ENCODE peak calls at places on chromosomes 12 and 14, in four cellular contexts. One of them, this sample, is unnamed.

GRCh38 chr14:52272375-52272774 is 4.9 kb downstream of the PTGDR start:
- DNase-seq in CD4-positive, alpha-beta T cell: no peak
- DNase-seq in PC-9: no peak
- DNase-seq in ascending aorta: no peak
- DNase-seq in this sample: no peak

GRCh38 chr12:121299662-121300061 is 3.2 kb upstream of the CAMKK2 start:
- DNase-seq in PC-9: no peak
- DNase-seq in ascending aorta: no peak
- DNase-seq in CD4-positive, alpha-beta T cell: no peak
- DNase-seq in this sample: no peak

GRCh38 chr14:89650077-89650978 is 233.3 kb upstream of the FOXN3 start:
- DNase-seq in ascending aorta: no peak
- DNase-seq in PC-9: no peak
- DNase-seq in CD4-positive, alpha-beta T cell: no peak
- DNase-seq in this sample: no peak

GRCh38 chr12:117100851-117101673 is 1.8 kb upstream of the TESC start:
- DNase-seq in ascending aorta: no peak
- DNase-seq in CD4-positive, alpha-beta T cell: no peak
- DNase-seq in PC-9: no peak
- DNase-seq in this sample: no peak

GRCh38 chr12:2273288-2273687 is 220.5 kb downstream of the CACNA1C start:
- DNase-seq in ascending aorta: no peak
- DNase-seq in CD4-positive, alpha-beta T cell: no peak
- DNase-seq in PC-9: no peak
- DNase-seq in this sample: no peak

GRCh38 chr12:129036135-129036534 is 182.9 kb downstream of the GLT1D1 start:
- DNase-seq in CD4-positive, alpha-beta T cell: no peak
- DNase-seq in PC-9: no peak
- DNase-seq in ascending aorta: no peak
- DNase-seq in this sample: no peak

GRCh38 chr12:42473561-42473960 is 116.0 kb downstream of the PRICKLE1 start:
- DNase-seq in ascending aorta: no peak
- DNase-seq in CD4-positive, alpha-beta T cell: no peak
- DNase-seq in PC-9: no peak
- DNase-seq in this sample: no peak

GRCh38 chr14:30706704-30707103 is 84.6 kb downstream of the SCFD1 start:
- DNase-seq in PC-9: no peak
- DNase-seq in ascending aorta: no peak
- DNase-seq in CD4-positive, alpha-beta T cell: no peak
- DNase-seq in this sample: no peak

GRCh38 chr12:97556201-97556824 is 93.7 kb downstream of the RMST start:
- DNase-seq in PC-9: peak; percentile 73
- DNase-seq in CD4-positive, alpha-beta T cell: no peak
- DNase-seq in ascending aorta: no peak
- DNase-seq in this sample: no peak

GRCh38 chr12:97557116-97557515 is 94.5 kb downstream of the RMST start:
- DNase-seq in ascending aorta: no peak
- DNase-seq in CD4-positive, alpha-beta T cell: no peak
- DNase-seq in PC-9: no peak
- DNase-seq in this sample: no peak

GRCh38 chr12:97555547-97556200 is 93.1 kb downstream of the RMST start:
- DNase-seq in CD4-positive, alpha-beta T cell: no peak
- DNase-seq in ascending aorta: no peak
- DNase-seq in PC-9: no peak
- DNase-seq in this sample: no peak

GRCh38 chr12:97552410-97553050 is 89.9 kb downstream of the RMST start:
- DNase-seq in CD4-positive, alpha-beta T cell: no peak
- DNase-seq in PC-9: no peak
- DNase-seq in ascending aorta: no peak
- DNase-seq in this sample: no peak
- H3K27ac ChIP-seq in CD4-positive, alpha-beta T cell: no peak overlapping the region
- H3K27ac ChIP-seq in PC-9: no peak overlapping the region
- H3K27ac ChIP-seq in ascending aorta: no peak overlapping the region
- H3K27ac ChIP-seq in this sample: no peak overlapping the region

DNA sequence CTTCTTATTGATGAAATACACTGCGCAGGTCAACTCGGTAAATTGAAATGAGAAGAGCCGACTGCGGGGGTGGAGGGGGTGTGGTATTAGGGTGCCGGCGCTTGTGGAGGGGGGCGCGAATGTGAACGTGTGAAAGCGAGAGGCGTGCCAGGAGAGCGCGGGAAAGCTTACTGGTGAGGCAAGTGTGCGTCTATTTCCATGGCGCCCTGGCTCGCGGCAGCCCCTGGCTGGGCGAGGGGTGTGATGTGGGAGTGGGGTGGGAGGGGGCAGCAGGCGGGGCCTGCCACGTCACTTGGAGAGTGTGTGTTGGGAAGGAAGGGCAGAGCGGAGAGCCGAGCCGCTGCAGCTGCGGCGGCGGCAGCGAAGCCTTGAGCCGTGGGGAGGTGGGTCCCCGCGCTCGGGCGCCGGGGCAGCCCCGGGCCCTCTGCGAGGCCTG is 88.8 kb downstream of the GALNT8 start:
- DNase-seq in ascending aorta: no peak
- DNase-seq in CD4-positive, alpha-beta T cell: no peak
- DNase-seq in PC-9: no peak
- DNase-seq in this sample: no peak
- H3K27ac ChIP-seq in ascending aorta: no peak overlapping the region
- H3K27ac ChIP-seq in CD4-positive, alpha-beta T cell: no peak overlapping the region
- H3K27ac ChIP-seq in PC-9: no peak overlapping the region
- H3K27ac ChIP-seq in this sample: no peak overlapping the region

DNA sequence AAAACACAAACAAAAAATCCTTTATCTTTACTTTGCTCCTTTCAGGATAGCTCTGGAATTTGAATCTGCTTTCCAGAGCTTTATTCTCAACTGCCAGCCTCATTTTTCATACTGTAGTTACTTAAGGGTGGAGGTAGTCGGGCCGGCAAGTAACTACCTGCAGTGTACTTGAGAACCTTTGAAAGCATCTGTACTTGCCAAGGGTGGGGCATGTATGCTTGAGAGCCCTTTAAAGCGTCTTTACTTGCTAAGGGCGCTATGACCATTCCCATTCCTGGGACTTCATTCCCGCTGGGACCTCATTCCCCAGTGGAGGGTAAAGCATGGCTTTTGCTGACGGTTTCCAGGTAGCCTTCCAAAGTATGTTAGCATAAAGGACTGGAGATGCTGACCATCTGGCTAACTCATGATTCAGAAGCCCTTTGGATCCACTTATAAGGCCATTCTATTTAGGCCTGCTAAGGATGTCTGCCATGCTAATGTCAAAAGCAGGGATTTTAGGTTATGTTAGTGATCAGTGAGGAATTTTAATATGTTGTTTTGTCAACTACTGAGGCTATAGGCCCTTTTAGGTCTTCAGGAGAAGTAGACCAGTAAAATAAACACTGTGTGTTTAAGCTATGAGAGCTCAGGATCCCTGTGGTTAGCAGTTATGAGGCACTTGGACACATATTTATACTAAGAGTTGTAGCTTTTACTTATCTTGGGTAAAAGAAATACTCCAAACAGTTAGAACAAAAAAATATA is 74.9 kb downstream of the CRADD start:
- DNase-seq in CD4-positive, alpha-beta T cell: no peak
- DNase-seq in PC-9: no peak
- DNase-seq in ascending aorta: no peak
- DNase-seq in this sample: no peak
- H3K27ac ChIP-seq in CD4-positive, alpha-beta T cell: no peak overlapping the region
- H3K27ac ChIP-seq in PC-9: no peak overlapping the region
- H3K27ac ChIP-seq in ascending aorta: no peak overlapping the region
- H3K27ac ChIP-seq in this sample: no peak overlapping the region

DNA sequence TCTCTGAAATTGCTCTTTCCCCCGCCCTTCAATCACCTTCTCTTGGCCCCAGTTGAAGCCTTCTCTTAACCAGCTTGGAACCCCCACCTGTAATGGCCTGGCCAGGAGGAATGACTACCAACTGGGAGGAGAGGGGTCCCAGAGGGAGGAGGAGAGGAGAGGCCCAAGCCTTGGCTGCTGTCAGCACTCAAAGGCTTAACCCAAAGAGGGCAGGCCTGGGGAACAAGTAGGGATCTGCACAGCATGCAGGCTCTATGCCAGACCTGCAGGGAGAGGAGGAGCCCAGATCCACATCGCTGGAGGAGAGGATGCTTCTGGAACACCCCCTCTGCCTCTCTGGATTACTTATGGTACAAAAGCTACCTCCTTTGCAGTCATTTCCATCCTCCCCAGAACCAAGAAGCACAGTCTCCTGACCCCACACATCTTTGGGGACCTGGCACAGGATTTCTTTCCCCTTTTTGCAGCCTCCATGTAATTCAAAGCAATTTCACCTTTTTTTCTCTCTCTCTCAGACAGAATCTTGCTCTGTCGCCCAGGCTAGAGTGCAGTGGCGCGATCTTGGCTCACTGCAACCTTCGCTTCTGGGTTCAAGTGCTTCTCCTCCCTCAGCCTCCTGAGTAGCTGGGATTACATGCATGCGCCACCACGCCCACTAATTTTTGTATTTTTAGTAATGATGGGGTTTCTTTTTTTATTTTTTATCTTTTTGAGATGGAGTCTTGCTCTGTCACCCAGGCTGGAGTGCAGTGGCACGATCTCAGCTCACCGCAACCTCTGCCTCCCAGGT is 6.2 kb downstream of the RARG start:
- DNase-seq in ascending aorta: no peak
- DNase-seq in PC-9: no peak
- DNase-seq in CD4-positive, alpha-beta T cell: no peak
- DNase-seq in this sample: no peak
- H3K27ac ChIP-seq in ascending aorta: peak overlapping the region; percentile 96
- H3K27ac ChIP-seq in PC-9: no peak overlapping the region
- H3K27ac ChIP-seq in CD4-positive, alpha-beta T cell: no peak overlapping the region
- H3K27ac ChIP-seq in this sample: peak overlapping the region; percentile 99

GRCh38 chr14:75018684-75019083 is 16.0 kb downstream of the EIF2B2 start:
- DNase-seq in CD4-positive, alpha-beta T cell: no peak
- DNase-seq in PC-9: peak; percentile 87
- DNase-seq in ascending aorta: no peak
- DNase-seq in this sample: no peak
- H3K27ac ChIP-seq in CD4-positive, alpha-beta T cell: no peak overlapping the region
- H3K27ac ChIP-seq in PC-9: no peak overlapping the region
- H3K27ac ChIP-seq in ascending aorta: no peak overlapping the region
- H3K27ac ChIP-seq in this sample: no peak overlapping the region

GRCh38 chr12:91717804-91718203 is 427.8 kb downstream of the BTG1 start:
- DNase-seq in CD4-positive, alpha-beta T cell: no peak
- DNase-seq in PC-9: no peak
- DNase-seq in ascending aorta: no peak
- DNase-seq in this sample: no peak
- H3K27ac ChIP-seq in CD4-positive, alpha-beta T cell: no peak overlapping the region
- H3K27ac ChIP-seq in PC-9: no peak overlapping the region
- H3K27ac ChIP-seq in ascending aorta: no peak overlapping the region
- H3K27ac ChIP-seq in this sample: no peak overlapping the region

DNA sequence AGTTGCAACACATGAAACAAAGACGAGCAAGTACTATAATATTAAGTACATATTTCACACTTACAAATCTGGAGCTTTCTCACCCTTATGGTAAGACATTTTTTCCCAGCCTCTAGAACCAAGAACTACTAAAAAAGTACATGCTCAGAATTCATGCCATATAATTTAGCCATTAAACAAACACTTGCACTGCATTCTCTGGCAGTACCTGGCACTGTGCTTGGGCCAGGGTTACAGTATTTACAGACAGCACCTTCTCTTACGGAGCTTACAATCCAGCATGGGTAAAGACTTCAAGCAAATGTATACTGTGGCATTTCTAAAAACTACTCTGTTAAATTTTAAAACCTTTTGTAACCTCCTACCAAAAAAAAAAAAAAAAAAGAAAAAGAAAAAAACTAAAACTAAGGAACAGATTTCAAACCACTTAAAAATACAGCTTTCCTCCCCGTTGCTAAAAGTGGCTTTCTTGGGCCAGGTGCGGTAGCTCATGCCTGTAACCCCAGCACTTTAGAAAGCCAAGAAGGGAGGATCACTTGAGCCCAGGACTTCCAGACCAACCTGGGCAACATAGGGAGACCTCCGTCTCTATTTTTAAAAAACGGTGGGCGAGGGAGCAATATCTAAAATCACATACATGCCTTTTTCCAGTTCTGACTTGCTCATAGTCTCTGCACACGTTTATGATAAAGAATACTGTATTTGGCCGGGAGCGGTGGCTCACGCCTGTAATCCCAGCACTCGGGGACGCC is 944 bp downstream of the GNPTAB start:
- DNase-seq in ascending aorta: no peak
- DNase-seq in PC-9: no peak
- DNase-seq in CD4-positive, alpha-beta T cell: no peak
- DNase-seq in this sample: no peak
- H3K27ac ChIP-seq in ascending aorta: peak overlapping the region; percentile 75
- H3K27ac ChIP-seq in PC-9: no peak overlapping the region
- H3K27ac ChIP-seq in CD4-positive, alpha-beta T cell: peak overlapping the region; percentile 67
- H3K27ac ChIP-seq in this sample: peak overlapping the region; percentile 64

GRCh38 chr14:104697892-104698583 is 8.6 kb downstream of the INF2 start:
- DNase-seq in ascending aorta: no peak
- DNase-seq in PC-9: no peak
- DNase-seq in CD4-positive, alpha-beta T cell: no peak
- DNase-seq in this sample: no peak
- H3K27ac ChIP-seq in ascending aorta: peak overlapping the region; percentile 60
- H3K27ac ChIP-seq in PC-9: no peak overlapping the region
- H3K27ac ChIP-seq in CD4-positive, alpha-beta T cell: peak overlapping the region; percentile 10
- H3K27ac ChIP-seq in this sample: no peak overlapping the region

DNA sequence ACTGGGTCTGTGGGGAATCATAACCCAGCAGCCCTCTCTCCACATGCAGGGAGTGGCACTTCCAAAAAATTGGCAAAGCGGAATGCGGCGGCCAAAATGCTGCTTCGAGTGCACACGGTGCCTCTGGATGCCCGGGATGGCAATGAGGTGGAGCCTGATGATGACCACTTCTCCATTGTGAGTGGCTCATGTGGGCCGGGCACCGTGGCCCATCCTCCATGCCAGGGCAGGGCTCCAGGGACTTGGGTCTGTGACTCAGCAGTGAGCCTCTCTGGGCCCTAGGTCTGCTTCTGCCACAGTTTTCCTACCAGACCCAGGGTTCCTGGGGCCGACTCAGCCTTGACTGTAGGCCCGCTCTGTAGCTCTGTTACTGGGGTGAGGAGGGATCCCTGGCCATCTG is 2.2 kb downstream of the NPFF start:
- DNase-seq in ascending aorta: no peak
- DNase-seq in CD4-positive, alpha-beta T cell: no peak
- DNase-seq in PC-9: no peak
- DNase-seq in this sample: no peak
- H3K27ac ChIP-seq in ascending aorta: peak overlapping the region; percentile 98
- H3K27ac ChIP-seq in CD4-positive, alpha-beta T cell: no peak overlapping the region
- H3K27ac ChIP-seq in PC-9: no peak overlapping the region
- H3K27ac ChIP-seq in this sample: no peak overlapping the region

GRCh38 chr12:63966603-63966975 is 122.1 kb downstream of the SRGAP1 start:
- DNase-seq in ascending aorta: no peak
- DNase-seq in CD4-positive, alpha-beta T cell: no peak
- DNase-seq in PC-9: no peak
- DNase-seq in this sample: no peak

GRCh38 chr12:63967358-63967757 is 122.9 kb downstream of the SRGAP1 start:
- DNase-seq in ascending aorta: no peak
- DNase-seq in PC-9: no peak
- DNase-seq in CD4-positive, alpha-beta T cell: no peak
- DNase-seq in this sample: no peak

GRCh38 chr12:63967781-63968180 is 123.3 kb downstream of the SRGAP1 start:
- DNase-seq in PC-9: no peak
- DNase-seq in CD4-positive, alpha-beta T cell: no peak
- DNase-seq in ascending aorta: no peak
- DNase-seq in this sample: no peak

GRCh38 chr12:63965936-63966602 is 121.6 kb downstream of the SRGAP1 start:
- DNase-seq in CD4-positive, alpha-beta T cell: no peak
- DNase-seq in PC-9: no peak
- DNase-seq in ascending aorta: no peak
- DNase-seq in this sample: no peak

GRCh38 chr12:63968685-63969084 is 124.2 kb downstream of the SRGAP1 start:
- DNase-seq in ascending aorta: no peak
- DNase-seq in PC-9: no peak
- DNase-seq in CD4-positive, alpha-beta T cell: no peak
- DNase-seq in this sample: no peak
- H3K27ac ChIP-seq in ascending aorta: no peak overlapping the region
- H3K27ac ChIP-seq in PC-9: no peak overlapping the region
- H3K27ac ChIP-seq in CD4-positive, alpha-beta T cell: no peak overlapping the region
- H3K27ac ChIP-seq in this sample: no peak overlapping the region